ENCODE peak calls at places on chromosome 20, in seven cellular contexts. P is heart left ventricle, Z is K562, F is heart right ventricle, I is fibroblast of lung, U is HCT116, W is hepatocyte. R is an unnamed sample.

GRCh38 chr20:37615507-37616425 is 78.1 kb upstream of the CTNNBL1 start:
- DNase-seq in Z (peak; percentile 71), P (no peak), W (peak; percentile 46), F (no peak), I (peak; percentile 20), U (peak; percentile 46), R (no peak)

GRCh38 chr20:36804425-36804824 is 30.9 kb upstream of the DSN1 start:
- DNase-seq in W (no peak), Z (no peak), U (no peak), F (no peak), P (no peak), I (no peak), R (no peak)

GRCh38 chr20:57618091-57618765 is 2.0 kb downstream of the ZBP1 start:
- DNase-seq in F (no peak), I (no peak), Z (no peak), W (peak; percentile 39), P (no peak), U (peak; percentile 57), R (no peak)

GRCh38 chr20:3479759-3480615 is 9.2 kb downstream of the ATRN start:
- DNase-seq in U (no peak), W (no peak), Z (no peak), I (no peak), P (no peak), F (no peak), R (no peak)

GRCh38 chr20:2475850-2476741 is 5.5 kb upstream of the SNRPB start:
- DNase-seq in Z (no peak), I (no peak), P (no peak), F (no peak), W (no peak), U (no peak), R (no peak)

GRCh38 chr20:20711413-20711812 is 1.0 kb downstream of the RALGAPA2 start:
- DNase-seq in F (no peak), U (no peak), P (no peak), W (peak; percentile 42), Z (no peak), I (no peak), R (no peak)

GRCh38 chr20:63878855-63879254 is 13.8 kb downstream of the TPD52L2 start:
- DNase-seq in I (no peak), P (no peak), Z (no peak), U (no peak), W (no peak), F (no peak), R (no peak)

GRCh38 chr20:10076126-10077080 is 41.6 kb downstream of the ANKEF1 start:
- DNase-seq in F (no peak), I (peak; percentile 13), U (no peak), Z (no peak), W (no peak), P (no peak), R (no peak)

GRCh38 chr20:36493013-36493800 is 48.1 kb upstream of the MYL9 start:
- DNase-seq in P (no peak), Z (no peak), W (no peak), U (no peak), I (no peak), F (no peak), R (no peak)

GRCh38 chr20:41956316-41957050 is 338.3 kb upstream of the CHD6 start:
- DNase-seq in Z (peak; percentile 36), I (no peak), F (no peak), P (no peak), U (no peak), W (peak; percentile 44), R (no peak)

GRCh38 chr20:38771621-38772020 is 23.4 kb downstream of the ACTR5 start:
- DNase-seq in F (no peak), I (no peak), U (no peak), W (no peak), Z (no peak), P (no peak), R (no peak)

GRCh38 chr20:19110866-19111460 is 101.5 kb upstream of the SLC24A3 start:
- DNase-seq in U (no peak), W (no peak), Z (no peak), P (no peak), F (no peak), I (no peak), R (no peak)

GRCh38 chr20:17856024-17856564 is 112.5 kb downstream of the SNX5 start:
- DNase-seq in F (no peak), U (no peak), Z (no peak), W (peak; percentile 41), I (no peak), P (no peak), R (no peak)

GRCh38 chr20:60792941-60793340 is 459.1 kb upstream of the CDH4 start:
- DNase-seq in I (no peak), F (no peak), Z (no peak), U (no peak), P (no peak), W (no peak), R (no peak)

GRCh38 chr20:59596690-59597089 is 7.7 kb upstream of the PHACTR3 start:
- DNase-seq in P (no peak), W (no peak), Z (no peak), F (no peak), U (no peak), I (no peak), R (no peak)

GRCh38 chr20:1945134-1945618 is 48.7 kb downstream of the PDYN start:
- DNase-seq in P (peak; percentile 77), U (no peak), I (no peak), F (peak; percentile 46), Z (no peak), W (peak; percentile 28), R (no peak)

GRCh38 chr20:50029697-50030428 is 47.1 kb downstream of the SNAI1 start:
- DNase-seq in Z (peak; percentile 81), F (peak; percentile 55), I (peak; percentile 97), W (peak; percentile 52), U (no peak), P (peak; percentile 82), R (no peak)

GRCh38 chr20:40815156-40816038 is 126.4 kb upstream of the MAFB start:
- DNase-seq in Z (no peak), U (no peak), F (no peak), I (no peak), W (no peak), P (no peak), R (peak; percentile 72)

GRCh38 chr20:16537025-16537665 is 36.1 kb downstream of the KIF16B start:
- DNase-seq in Z (no peak), P (no peak), U (no peak), I (no peak), F (no peak), W (no peak), R (no peak)

GRCh38 chr20:53984354-53984753 is 86.0 kb downstream of the BCAS1 start:
- DNase-seq in I (peak; percentile 16), P (no peak), U (no peak), Z (no peak), W (no peak), F (no peak), R (no peak)

GRCh38 chr20:5789827-5790226 is 39.6 kb downstream of the SHLD1 start:
- DNase-seq in I (no peak), W (no peak), F (no peak), Z (no peak), U (no peak), P (no peak), R (no peak)

GRCh38 chr20:16701296-16701695 is 28.5 kb upstream of the SNRPB2 start:
- DNase-seq in U (peak; percentile 2), P (no peak), I (no peak), W (no peak), F (no peak), Z (no peak), R (no peak)

GRCh38 chr20:32487381-32487780 is 97.8 kb downstream of the NOL4L start:
- DNase-seq in W (no peak), F (no peak), U (no peak), P (no peak), I (no peak), Z (no peak), R (no peak)

GRCh38 chr20:60132827-60133549 is 174.8 kb downstream of the CDH26 start:
- DNase-seq in Z (no peak), I (no peak), P (no peak), W (no peak), F (no peak), U (no peak), R (no peak)

GRCh38 chr20:17498181-17498580 is 33.0 kb downstream of the BFSP1 start:
- DNase-seq in U (no peak), P (no peak), F (no peak), I (no peak), W (no peak), Z (no peak), R (no peak)

GRCh38 chr20:46402236-46402886 is 4.1 kb downstream of the ELMO2 start:
- DNase-seq in F (no peak), Z (no peak), U (no peak), W (no peak), I (peak; percentile 58), P (no peak), R (no peak)

GRCh38 chr20:44010162-44010704 is 95.6 kb downstream of the TOX2 start:
- DNase-seq in W (no peak), U (no peak), Z (peak; percentile 74), P (no peak), F (no peak), I (no peak), R (no peak)

DNA sequence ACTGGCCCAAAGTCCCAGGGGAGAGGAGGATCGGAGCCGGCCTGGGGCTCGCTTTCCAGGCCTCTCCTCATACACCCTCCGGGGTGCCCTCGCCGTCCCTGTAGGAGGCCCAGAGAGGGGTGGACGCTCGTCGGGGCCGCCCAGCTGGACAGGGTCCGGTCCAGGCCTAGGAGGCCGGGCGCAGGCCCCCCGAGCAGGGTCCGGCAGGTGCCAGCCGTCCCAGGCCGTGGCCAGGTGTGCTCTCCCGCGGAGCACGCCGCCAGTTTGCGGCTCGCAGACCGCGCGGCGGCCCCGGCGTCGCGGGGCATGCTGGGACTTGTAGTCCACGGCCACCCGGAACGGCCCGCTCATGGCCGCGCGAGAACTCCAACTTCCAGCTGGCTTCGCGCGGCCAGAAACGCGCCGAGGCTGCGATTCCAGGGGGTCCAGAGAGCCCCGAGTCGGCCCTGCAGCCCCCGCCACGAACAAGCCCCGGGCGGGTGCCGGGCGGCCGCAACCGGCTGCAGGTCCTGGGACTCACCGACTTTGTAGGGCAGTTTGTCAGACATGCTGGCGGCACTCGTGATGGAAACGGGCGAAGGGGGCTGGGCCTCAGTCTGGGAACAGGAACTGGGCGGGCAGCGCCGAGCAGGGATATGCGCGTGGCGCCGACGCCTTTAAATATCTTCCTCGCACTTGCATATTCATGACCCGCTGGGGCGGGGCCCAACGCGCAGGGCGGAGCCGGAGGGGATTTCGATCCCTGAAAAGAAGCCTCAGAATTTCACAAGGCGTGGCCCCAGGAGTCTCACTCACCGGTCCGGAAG is at the start of gene AHCY:
- DNase-seq in W (peak; percentile 98), Z (peak; percentile 90), U (peak; percentile 95), I (peak; percentile 96), P (peak; percentile 97), F (peak; percentile 95), R (peak; percentile 98)
- TF ChIP-seq CTCF in W (peak; percentile 24), Z (no peak), U (no peak), I (no peak), P (no peak), F (no peak), R (peak; percentile 2)

GRCh38 chr20:56194042-56194441 is 54.5 kb upstream of the MC3R start:
- DNase-seq in W (no peak), F (no peak), I (no peak), Z (no peak), P (no peak), U (no peak), R (no peak)
- H3K9me3 ChIP-seq in W (no peaks in the 10 kb centered on the region), F (no peaks in the 10 kb centered on the region), I (no peaks in the 10 kb centered on the region), Z (no peaks in the 10 kb centered on the region), P (peaks cover 2% of the 10 kb centered on the region), U (peaks cover 4% of the 10 kb centered on the region), R (no peaks in the 10 kb centered on the region)

GRCh38 chr20:62202676-62203377 is 17.3 kb downstream of the HRH3 start:
- DNase-seq in Z (no peak), F (peak; percentile 9), U (no peak), W (no peak), P (no peak), I (no peak), R (no peak)
- TF ChIP-seq CTCF in Z (no peak), F (no peak), U (no peak), W (no peak), P (no peak), I (no peak), R (no peak)

GRCh38 chr20:31330893-31331292 is 22.5 kb upstream of the DEFB116 start:
- DNase-seq in P (no peak), Z (no peak), U (no peak), W (no peak), F (no peak), I (no peak), R (no peak)
- H3K9me3 ChIP-seq in P (peaks cover 10% of the 10 kb centered on the region), Z (no peaks in the 10 kb centered on the region), U (no peaks in the 10 kb centered on the region), W (peaks cover 10% of the 10 kb centered on the region), F (peaks cover 18% of the 10 kb centered on the region), I (no peaks in the 10 kb centered on the region), R (no peaks in the 10 kb centered on the region)